ENCODE peak calls at places on chromosomes 12 and 14, in nine cellular contexts. G is endothelial cell; H is lower lobe of right lung; B is GM13977; S is CD4-positive, alpha-beta T cell; Z is PC-3; V is progenitor cell of endocrine pancreas; Y is psoas muscle; T is AG09309. O is an unnamed sample.

GRCh38 chr12:108890208-108890607 is 10.3 kb downstream of the DAO start:
- DNase-seq in H (no peak), T (no peak), Y (no peak), G (peak; percentile 12), V (no peak), Z (peak; percentile 50), B (no peak), S (no peak), O (peak; percentile 68)

GRCh38 chr12:131682511-131682895 is 28.4 kb upstream of the SFSWAP start:
- DNase-seq in G (no peak), S (no peak), Y (no peak), H (no peak), T (no peak), V (no peak), Z (no peak), B (no peak), O (no peak)

GRCh38 chr12:107925125-107925524 is 150.6 kb downstream of the ASCL4 start:
- DNase-seq in G (no peak), T (no peak), S (no peak), Z (no peak), B (no peak), V (no peak), Y (no peak), H (no peak), O (no peak)

GRCh38 chr12:89859513-89860220 is 151.0 kb upstream of the ATP2B1 start:
- DNase-seq in H (no peak), Y (no peak), B (no peak), S (no peak), G (no peak), Z (peak; percentile 36), V (no peak), T (no peak), O (no peak)

GRCh38 chr12:6839482-6840201 is 1.1 kb upstream of the GNB3 start:
- DNase-seq in Z (no peak), S (no peak), H (no peak), Y (peak; percentile 44), T (no peak), B (peak; percentile 76), G (no peak), V (no peak), O (no peak)

GRCh38 chr14:63542231-63542999 is 762 bp downstream of the PPP2R5E start:
- DNase-seq in T (no peak), Z (peak; percentile 15), Y (no peak), G (peak; percentile 34), S (no peak), H (peak; percentile 62), V (peak; percentile 19), B (no peak), O (peak; percentile 51)

GRCh38 chr12:107917912-107918800 is 143.7 kb downstream of the ASCL4 start:
- DNase-seq in S (no peak), T (no peak), G (peak; percentile 34), Z (peak; percentile 67), H (no peak), B (peak; percentile 38), Y (no peak), V (no peak), O (peak; percentile 18)

GRCh38 chr12:114812858-114813761 is 129.1 kb upstream of the TBX3 start:
- DNase-seq in B (no peak), Y (no peak), V (no peak), H (no peak), S (no peak), G (no peak), T (no peak), Z (peak; percentile 92), O (peak; percentile 22)

GRCh38 chr14:104750658-104751057 is 2.3 kb upstream of the SIVA1 start:
- DNase-seq in G (no peak), Z (peak; percentile 24), V (no peak), H (no peak), T (no peak), S (no peak), B (no peak), Y (peak; percentile 32), O (no peak)

GRCh38 chr12:63844391-63845341 is at the start of gene SRGAP1:
- DNase-seq in T (peak; percentile 29), H (peak; percentile 62), S (no peak), B (peak; percentile 26), V (peak; percentile 41), G (no peak), Y (peak; percentile 81), Z (peak; percentile 51), O (peak; percentile 73)

GRCh38 chr12:40827923-40828592 is 135.8 kb downstream of the CNTN1 start:
- DNase-seq in Y (no peak), V (no peak), G (no peak), S (no peak), B (no peak), H (no peak), Z (no peak), T (no peak), O (peak; percentile 10)

GRCh38 chr12:26428420-26428819 is 233.0 kb downstream of the SSPN start:
- DNase-seq in V (no peak), Y (no peak), T (no peak), Z (no peak), G (no peak), B (no peak), H (no peak), S (no peak), O (no peak)

DNA sequence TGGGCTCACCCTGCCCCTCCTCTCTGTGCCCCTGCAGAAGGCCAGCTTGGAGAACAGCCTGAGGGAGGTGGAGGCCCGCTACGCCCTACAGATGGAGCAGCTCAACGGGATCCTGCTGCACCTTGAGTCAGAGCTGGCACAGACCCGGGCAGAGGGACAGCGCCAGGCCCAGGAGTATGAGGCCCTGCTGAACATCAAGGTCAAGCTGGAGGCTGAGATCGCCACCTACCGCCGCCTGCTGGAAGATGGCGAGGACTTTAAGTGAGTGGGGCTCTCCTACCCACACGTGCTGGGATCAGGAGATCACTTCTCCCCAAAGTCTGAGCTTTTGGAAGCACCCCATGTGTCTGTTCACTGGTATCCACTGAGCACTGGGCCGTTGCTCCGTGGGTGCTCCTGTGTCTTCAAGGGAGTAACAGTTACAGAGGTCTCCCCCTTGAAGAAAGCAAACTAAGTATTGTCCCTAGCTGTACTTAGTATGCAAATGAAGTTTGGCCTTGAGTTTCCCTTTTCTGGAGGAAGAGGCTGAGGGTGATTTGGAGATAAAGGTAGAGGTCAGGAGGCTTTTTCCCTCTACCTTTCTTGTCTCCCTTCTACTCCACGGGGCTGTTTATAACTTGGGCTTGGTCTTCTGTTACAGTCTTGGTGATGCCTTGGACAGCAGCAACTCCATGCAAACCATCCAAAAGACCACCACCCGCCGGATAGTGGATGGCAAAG is 3.3 kb downstream of the KRT18 start:
- DNase-seq in Y (no peak), G (no peak), T (no peak), S (no peak), B (no peak), V (no peak), Z (peak; percentile 41), H (peak; percentile 77), O (no peak)
- TF ChIP-seq CTCF in Y (no peak), G (no peak), T (peak; percentile 20), S (no peak), B (peak; percentile 40), V (peak; percentile 45), Z (peak; percentile 46), H (peak; percentile 37), O (no peak)

GRCh38 chr14:87018294-87018693 is 974.7 kb downstream of the GALC start:
- DNase-seq in T (no peak), S (no peak), Z (no peak), B (no peak), H (no peak), G (no peak), Y (no peak), V (no peak), O (no peak)

GRCh38 chr14:87017335-87017734 is 975.6 kb downstream of the GALC start:
- DNase-seq in S (no peak), Z (no peak), Y (no peak), T (no peak), G (no peak), V (no peak), H (no peak), B (no peak), O (no peak)

GRCh38 chr14:87013583-87013982 is 979.4 kb downstream of the GALC start:
- DNase-seq in B (no peak), T (peak; percentile 46), Y (no peak), G (no peak), S (no peak), V (no peak), Z (peak; percentile 31), H (no peak), O (no peak)

DNA sequence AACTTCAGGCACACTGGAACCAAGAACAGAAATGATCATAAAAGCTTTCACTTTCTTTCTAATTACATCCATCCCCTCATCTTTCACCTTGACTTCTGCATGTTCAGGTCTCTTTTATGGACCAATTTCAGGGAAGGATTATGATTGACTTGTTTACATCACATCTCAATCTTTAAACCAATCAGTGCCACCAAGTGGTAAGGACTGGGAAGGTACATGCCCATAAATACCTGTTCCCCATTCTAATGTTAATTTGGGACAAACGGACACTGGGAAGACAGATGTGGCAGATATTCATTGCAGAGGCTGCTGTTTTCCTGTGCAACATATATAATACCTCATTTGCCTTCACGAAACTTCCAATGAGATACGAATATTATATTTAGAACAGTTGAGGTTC is 978.1 kb downstream of the GALC start:
- DNase-seq in Y (no peak), Z (no peak), B (no peak), S (no peak), V (no peak), H (no peak), G (no peak), T (no peak), O (no peak)
- TF ChIP-seq CTCF in Y (no peak), Z (peak; percentile 35), B (no peak), S (no peak), V (peak; percentile 19), H (no peak), G (peak; percentile 21), T (peak; percentile 27), O (no peak)

GRCh38 chr12:65565601-65566560 is 258.4 kb upstream of the HMGA2 start:
- DNase-seq in Z (peak; percentile 73), Y (no peak), B (no peak), S (no peak), T (peak; percentile 95), V (no peak), H (no peak), G (no peak), O (no peak)
- TF ChIP-seq CTCF in Z (no peak), Y (no peak), B (no peak), S (no peak), T (peak; percentile 8), V (no peak), H (no peak), G (no peak), O (no peak)

DNA sequence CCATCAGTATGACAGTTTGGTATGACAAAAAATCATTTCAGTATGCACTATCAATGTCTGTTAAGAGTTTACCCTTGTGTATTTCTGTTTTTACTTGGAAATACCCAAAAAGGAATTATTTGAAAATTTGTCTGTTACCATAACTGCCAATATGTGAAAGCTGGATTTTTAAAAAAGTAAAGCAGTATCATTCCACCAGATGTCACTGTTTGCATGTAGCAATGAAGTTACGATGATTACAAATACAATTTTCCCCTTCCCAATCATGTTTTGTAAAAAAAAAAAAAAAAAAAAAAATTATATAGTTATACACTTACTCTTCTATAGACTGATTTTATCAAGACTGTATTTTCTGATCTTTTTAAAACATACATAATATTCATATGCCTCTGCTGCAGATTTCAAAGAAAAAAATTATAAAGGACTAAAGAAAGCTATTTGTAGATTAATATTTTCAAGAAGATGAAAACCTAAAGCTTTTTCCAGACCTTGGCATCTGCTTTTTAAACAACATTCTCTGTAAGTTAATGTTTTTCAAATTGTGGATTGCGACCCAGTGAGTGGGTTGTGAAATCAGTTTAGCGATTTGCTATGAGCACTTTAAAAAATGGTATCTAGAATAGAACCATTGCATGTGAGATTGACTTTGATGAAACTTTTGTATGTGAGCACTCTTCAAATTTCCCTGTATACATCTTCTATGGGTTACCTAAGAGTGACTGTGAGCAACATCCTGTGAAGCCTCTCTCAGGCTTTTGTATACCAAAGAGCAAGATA is 114.2 kb downstream of the TTC6 start:
- DNase-seq in G (no peak), H (no peak), Z (peak; percentile 63), S (no peak), V (no peak), Y (no peak), B (no peak), T (no peak), O (no peak)
- TF ChIP-seq CTCF in G (peak; percentile 65), H (no peak), Z (peak; percentile 62), S (no peak), V (peak; percentile 60), Y (peak; percentile 14), B (peak; percentile 2), T (peak; percentile 45), O (peak; percentile 41)

O was measured in nephron progenitor cell.